ENCODE peak calls at places on chromosomes 6 and 20, in four cellular contexts. W is MCF 10A, Y is A549, S is right cardiac atrium. Q is an unnamed sample.

GRCh38 chr20:10414982-10415650 is 18.9 kb downstream of the MKKS start:
- DNase-seq in Y (no peak), W (peak), S (no peak), Q (peak)

GRCh38 chr6:40356242-40356910 is 230.8 kb downstream of the LRFN2 start:
- DNase-seq in W (no peak), Y (no peak), S (no peak), Q (peak)

GRCh38 chr20:20499469-20499868 is 131.6 kb downstream of the INSM1 start:
- DNase-seq in Y (no peak), W (no peak), S (no peak), Q (no peak)

GRCh38 chr20:45427236-45428149 is 11.6 kb downstream of the PIGT start:
- DNase-seq in S (peak), W (no peak), Y (no peak), Q (no peak)

GRCh38 chr20:33401922-33402369 is 627 bp upstream of the CDK5RAP1 start:
- DNase-seq in W (no peak), Y (no peak), S (no peak), Q (no peak)

GRCh38 chr6:31659649-31660223 is 842 bp downstream of the C6orf47 start:
- DNase-seq in Y (no peak), S (no peak), W (peak), Q (peak)

GRCh38 chr6:134724653-134725340 is 225.1 kb downstream of the ALDH8A1 start:
- DNase-seq in W (peak), S (no peak), Y (no peak), Q (no peak)

GRCh38 chr20:1820137-1821074 is 74.8 kb upstream of the SIRPA start:
- DNase-seq in Y (no peak), W (peak), S (no peak), Q (peak)

GRCh38 chr6:170423814-170424633 is 117.5 kb downstream of the FAM120B start:
- DNase-seq in Y (no peak), S (peak), W (no peak), Q (no peak)

GRCh38 chr20:11807070-11807741 is 110.5 kb upstream of the BTBD3 start:
- DNase-seq in S (no peak), W (peak), Y (no peak), Q (peak)

GRCh38 chr20:22717466-22717865 is 133.1 kb upstream of the FOXA2 start:
- DNase-seq in S (peak), W (no peak), Y (peak), Q (no peak)

GRCh38 chr6:21199246-21199645 is 394.3 kb upstream of the SOX4 start:
- DNase-seq in S (no peak), Y (no peak), W (no peak), Q (no peak)

GRCh38 chr6:125303512-125303854 is 1.7 kb upstream of the HDDC2 start:
- DNase-seq in Y (no peak), S (no peak), W (no peak), Q (no peak)

GRCh38 chr20:2900845-2901592 is 27.7 kb downstream of the PTPRA start:
- DNase-seq in S (no peak), W (no peak), Y (no peak), Q (no peak)

GRCh38 chr6:24692851-24693592 is 25.9 kb downstream of the C6orf62 start:
- DNase-seq in Y (no peak), S (no peak), W (no peak), Q (no peak)

GRCh38 chr20:61803903-61804804 is 261.5 kb downstream of the TAF4 start:
- DNase-seq in S (no peak), Y (no peak), W (no peak), Q (peak)

GRCh38 chr6:158781692-158782373 is 37.3 kb downstream of the EZR start:
- DNase-seq in Y (no peak), W (no peak), S (no peak), Q (no peak)

GRCh38 chr20:33812673-33813462 is 1.7 kb downstream of the CHMP4B start:
- DNase-seq in W (peak), Y (peak), S (no peak), Q (peak)

GRCh38 chr6:21767891-21768659 is 174.5 kb downstream of the SOX4 start:
- DNase-seq in W (peak), Y (no peak), S (no peak), Q (peak)

GRCh38 chr6:126033696-126034095 is 47.4 kb downstream of the TRMT11 start:
- DNase-seq in W (peak), Y (peak), S (peak), Q (peak)

GRCh38 chr20:46213946-46214830 is 94.1 kb downstream of the CDH22 start:
- DNase-seq in Y (peak), S (peak), W (peak), Q (no peak)

GRCh38 chr6:149332602-149333311 is 15.2 kb downstream of the TAB2 start:
- DNase-seq in W (no peak), Y (no peak), S (no peak), Q (no peak)

GRCh38 chr6:158707120-158707519 is 57.3 kb downstream of the SYTL3 start:
- DNase-seq in Y (peak), S (peak), W (peak), Q (peak)

GRCh38 chr20:59816146-59816743 is 117.2 kb downstream of the SYCP2 start:
- DNase-seq in Y (no peak), S (no peak), W (no peak), Q (no peak)